ENCODE peak calls at places on chromosomes 5 and 9, in six cellular contexts. X, Q, M, G, P and L are unnamed samples.

GRCh38 chr9:22103650-22104575 is 94.8 kb upstream of the CDKN2B start:
- DNase-seq in X (no peak), Q (no peak), M (no peak), G (no peak), P (peak), L (no peak)

GRCh38 chr5:120254385-120254784 is 209.7 kb upstream of the PRR16 start:
- DNase-seq in X (no peak), Q (no peak), M (no peak), G (no peak), P (peak), L (no peak)

GRCh38 chr9:72978724-72979123 is 25.9 kb upstream of the ALDH1A1 start:
- DNase-seq in X (no peak), Q (no peak), M (no peak), G (no peak), P (peak), L (no peak)

GRCh38 chr9:130473521-130473920 is 28.8 kb downstream of the ASS1 start:
- DNase-seq in X (no peak), Q (no peak), M (no peak), G (no peak), P (no peak), L (no peak)

GRCh38 chr9:4986291-4986690 is 1.2 kb downstream of the JAK2 start:
- DNase-seq in X (no peak), Q (no peak), M (no peak), G (no peak), P (no peak), L (no peak)

GRCh38 chr5:173825215-173825865 is 62.8 kb upstream of the CPEB4 start:
- DNase-seq in X (no peak), Q (no peak), M (no peak), G (no peak), P (no peak), L (no peak)

GRCh38 chr5:155883966-155884555 is 442.9 kb upstream of the SGCD start:
- DNase-seq in X (no peak), Q (no peak), M (no peak), G (no peak), P (peak), L (peak)

GRCh38 chr5:92145852-92146251 is 762.7 kb upstream of the ARRDC3 start:
- DNase-seq in X (no peak), Q (no peak), M (no peak), G (no peak), P (no peak), L (no peak)

GRCh38 chr5:149810856-149811255 is 80.7 kb downstream of the PPARGC1B start:
- DNase-seq in X (no peak), Q (no peak), M (no peak), G (no peak), P (no peak), L (no peak)

GRCh38 chr5:31470608-31471007 is 61.3 kb downstream of the DROSHA start:
- DNase-seq in X (peak), Q (no peak), M (no peak), G (no peak), P (no peak), L (no peak)

GRCh38 chr9:136316271-136316751 is 11.0 kb upstream of the GPSM1 start:
- DNase-seq in X (no peak), Q (no peak), M (no peak), G (no peak), P (no peak), L (no peak)

GRCh38 chr9:73153793-73154227 is 2.1 kb downstream of the ANXA1 start:
- DNase-seq in X (no peak), Q (no peak), M (no peak), G (no peak), P (peak), L (no peak)

GRCh38 chr5:67030289-67031069 is 166.1 kb downstream of the CD180 start:
- DNase-seq in X (no peak), Q (no peak), M (no peak), G (no peak), P (no peak), L (no peak)

GRCh38 chr5:14929293-14930065 is 57.9 kb upstream of the ANKH start:
- DNase-seq in X (no peak), Q (no peak), M (no peak), G (no peak), P (no peak), L (no peak)

GRCh38 chr5:40736103-40736875 is 19.5 kb downstream of the TTC33 start:
- DNase-seq in X (no peak), Q (peak), M (no peak), G (peak), P (peak), L (no peak)

GRCh38 chr5:35815089-35815936 is 41.4 kb upstream of the IL7R start:
- DNase-seq in X (no peak), Q (no peak), M (no peak), G (peak), P (peak), L (peak)

GRCh38 chr5:9498541-9499497 is 47.1 kb downstream of the SEMA5A start:
- DNase-seq in X (no peak), Q (no peak), M (no peak), G (peak), P (peak), L (no peak)

GRCh38 chr5:126300293-126300692 is 122.9 kb upstream of the GRAMD2B start:
- DNase-seq in X (no peak), Q (no peak), M (no peak), G (no peak), P (no peak), L (no peak)

GRCh38 chr5:83665631-83666030 is 55.0 kb downstream of the HAPLN1 start:
- DNase-seq in X (no peak), Q (no peak), M (no peak), G (no peak), P (peak), L (no peak)

GRCh38 chr5:151924564-151925395 is at the start of gene GLRA1:
- DNase-seq in X (peak), Q (peak), M (peak), G (peak), P (peak), L (peak)

GRCh38 chr5:79742549-79743136 is 53.0 kb downstream of the CMYA5 start:
- DNase-seq in X (no peak), Q (no peak), M (no peak), G (no peak), P (no peak), L (no peak)

DNA sequence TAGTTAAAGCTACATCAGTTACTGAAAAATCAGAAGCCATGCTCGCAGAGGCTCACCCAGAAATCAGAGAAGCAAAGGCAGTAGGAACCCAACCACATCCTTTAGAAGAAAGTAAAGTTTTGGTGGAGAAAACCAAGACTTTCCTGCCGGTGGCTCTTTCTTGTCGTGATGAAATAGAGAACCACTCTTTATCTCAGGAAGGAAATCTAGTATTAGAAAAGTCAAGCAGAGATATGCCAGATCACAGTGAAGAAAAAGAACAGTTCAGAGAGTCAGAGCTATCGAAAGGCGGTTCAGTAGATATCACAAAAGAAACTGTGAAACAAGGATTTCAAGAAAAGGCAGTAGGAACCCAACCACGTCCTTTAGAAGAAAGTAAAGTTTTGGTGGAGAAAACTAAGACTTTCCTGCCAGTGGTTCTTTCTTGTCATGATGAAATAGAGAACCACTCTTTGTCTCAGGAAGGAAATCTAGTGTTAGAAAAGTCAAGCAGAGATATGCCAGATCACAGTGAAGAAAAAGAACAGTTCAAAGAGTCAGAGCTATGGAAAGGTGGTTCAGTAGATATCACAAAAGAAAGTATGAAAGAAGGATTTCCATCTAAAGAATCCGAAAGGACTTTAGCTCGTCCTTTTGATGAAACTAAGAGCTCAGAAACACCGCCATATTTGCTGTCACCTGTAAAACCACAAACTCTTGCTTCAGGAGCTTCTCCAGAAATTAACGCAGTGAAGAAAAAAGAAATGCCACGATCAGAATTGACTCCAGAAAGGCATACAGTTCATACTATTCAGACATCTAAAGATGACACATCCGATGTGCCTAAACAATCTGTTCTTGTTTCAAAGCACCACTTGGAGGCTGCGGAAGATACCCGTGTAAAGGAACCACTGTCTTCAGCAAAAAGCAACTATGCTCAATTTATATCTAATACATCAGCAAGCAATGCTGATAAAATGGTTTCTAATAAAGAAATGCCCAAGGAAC is 47.2 kb downstream of the CMYA5 start:
- DNase-seq in X (no peak), Q (no peak), M (no peak), G (no peak), P (no peak), L (no peak)
- TF ChIP-seq CTCF in X (no peak), Q (no peak), M (no peak), G (no peak), P (no peak), L (no peak)

DNA sequence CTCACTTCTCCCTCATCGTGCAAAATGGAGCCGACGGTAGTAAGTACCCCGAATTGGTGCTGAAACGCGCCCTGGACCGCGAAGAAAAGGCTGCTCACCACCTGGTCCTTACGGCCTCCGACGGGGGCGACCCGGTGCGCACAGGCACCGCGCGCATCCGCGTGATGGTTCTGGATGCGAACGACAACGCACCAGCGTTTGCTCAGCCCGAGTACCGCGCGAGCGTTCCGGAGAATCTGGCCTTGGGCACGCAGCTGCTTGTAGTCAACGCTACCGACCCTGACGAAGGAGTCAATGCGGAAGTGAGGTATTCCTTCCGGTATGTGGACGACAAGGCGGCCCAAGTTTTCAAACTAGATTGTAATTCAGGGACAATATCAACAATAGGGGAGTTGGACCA is 979 bp downstream of the PCDHGA12 start:
- DNase-seq in X (no peak), Q (peak), M (no peak), G (no peak), P (peak), L (no peak)
- TF ChIP-seq CTCF in X (no peak), Q (no peak), M (no peak), G (no peak), P (no peak), L (no peak)

DNA sequence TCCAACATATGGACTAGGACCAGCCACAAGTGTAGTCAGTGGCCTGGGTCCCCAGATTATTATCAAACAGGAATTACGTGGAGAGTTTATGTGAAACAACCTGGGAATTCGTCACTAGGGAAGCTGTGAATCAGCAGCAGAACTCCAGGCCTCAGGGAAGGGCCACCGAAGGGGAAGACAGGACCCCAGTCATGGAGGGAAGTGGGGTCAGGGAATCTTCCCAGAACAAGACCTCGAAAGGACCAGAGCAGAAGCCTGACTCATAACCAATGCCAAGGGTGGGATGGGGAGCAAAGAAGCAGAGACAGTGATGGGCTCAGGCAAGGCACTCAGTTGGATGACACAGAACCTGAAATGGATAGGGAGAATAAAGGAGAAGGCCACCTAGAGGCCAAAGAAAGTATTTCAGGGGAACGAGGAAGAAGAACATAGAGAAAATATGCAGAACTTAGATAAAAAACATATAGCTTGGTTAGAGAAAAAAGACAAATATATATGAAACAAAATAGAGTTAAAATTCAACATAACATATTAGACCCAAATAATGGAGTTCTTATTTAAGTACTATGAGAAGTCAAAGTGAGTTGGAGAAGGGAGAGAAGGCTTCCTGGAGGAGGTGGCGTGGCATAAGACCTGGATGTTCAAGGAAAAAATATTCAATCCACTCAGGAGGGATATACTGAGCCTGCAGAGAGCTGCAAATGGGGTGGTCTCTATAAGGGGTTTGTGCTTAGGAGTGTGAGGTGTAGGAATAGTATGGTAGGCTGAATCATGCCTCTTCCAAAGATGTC is 66.7 kb upstream of the CAST start:
- DNase-seq in X (no peak), Q (peak), M (no peak), G (no peak), P (peak), L (no peak)
- TF ChIP-seq CTCF in X (no peak), Q (peak), M (peak), G (peak), P (peak), L (peak)

GRCh38 chr9:127201071-127201541 is 63.5 kb upstream of the GARNL3 start:
- DNase-seq in X (no peak), Q (no peak), M (no peak), G (no peak), P (no peak), L (no peak)

GRCh38 chr9:127201731-127202130 is 62.8 kb upstream of the GARNL3 start:
- DNase-seq in X (no peak), Q (no peak), M (no peak), G (no peak), P (no peak), L (no peak)

GRCh38 chr9:127203501-127204327 is 60.9 kb upstream of the GARNL3 start:
- DNase-seq in X (no peak), Q (no peak), M (no peak), G (no peak), P (no peak), L (no peak)

GRCh38 chr9:127200106-127200862 is 64.3 kb upstream of the GARNL3 start:
- DNase-seq in X (no peak), Q (no peak), M (no peak), G (no peak), P (no peak), L (no peak)

DNA sequence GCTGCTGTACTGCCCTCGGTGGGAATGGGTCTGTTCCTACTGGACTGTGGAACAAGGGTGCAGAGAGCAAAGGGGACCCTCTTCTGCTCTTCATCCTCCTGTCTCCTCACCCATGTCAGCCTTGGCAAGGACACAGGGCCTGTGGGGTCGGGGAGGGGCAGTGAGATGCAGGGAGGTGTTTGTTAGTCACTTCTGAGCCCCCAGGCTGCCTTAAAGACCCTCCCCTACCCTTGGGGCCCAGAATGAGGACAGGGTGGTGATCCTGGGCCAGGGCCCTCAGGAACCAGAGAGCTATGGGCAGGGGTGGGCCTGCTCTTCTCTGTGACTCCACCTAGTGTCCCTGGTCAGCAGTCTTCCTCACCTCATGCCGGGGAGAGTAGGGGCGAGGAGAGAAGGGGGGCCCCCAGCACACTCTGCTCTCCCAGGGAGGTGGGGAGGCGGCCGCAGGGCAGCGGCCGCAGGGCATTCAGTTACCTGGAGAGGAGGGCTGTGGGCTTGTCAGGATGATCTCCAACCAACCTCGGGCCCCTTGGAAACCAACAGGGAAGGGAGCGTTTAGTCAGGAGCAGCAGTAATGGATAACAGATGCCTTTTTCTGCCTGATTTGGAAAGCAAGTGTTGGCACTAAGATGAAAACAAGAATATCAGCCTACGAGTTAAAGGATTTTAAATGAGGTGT is 62.0 kb upstream of the GARNL3 start:
- DNase-seq in X (no peak), Q (no peak), M (no peak), G (no peak), P (no peak), L (no peak)
- TF ChIP-seq CTCF in X (no peak), Q (no peak), M (no peak), G (no peak), P (no peak), L (no peak)

GRCh38 chr5:91144491-91145232 is 238.5 kb downstream of the ARRDC3 start:
- DNase-seq in X (no peak), Q (no peak), M (no peak), G (no peak), P (no peak), L (no peak)

GRCh38 chr5:91140657-91141056 is 242.5 kb downstream of the ARRDC3 start:
- DNase-seq in X (no peak), Q (no peak), M (no peak), G (no peak), P (no peak), L (no peak)

GRCh38 chr5:91141642-91142041 is 241.5 kb downstream of the ARRDC3 start:
- DNase-seq in X (no peak), Q (no peak), M (no peak), G (no peak), P (no peak), L (no peak)

GRCh38 chr5:91143840-91144239 is 239.3 kb downstream of the ARRDC3 start:
- DNase-seq in X (no peak), Q (no peak), M (no peak), G (no peak), P (no peak), L (no peak)

GRCh38 chr5:91142819-91143218 is 240.3 kb downstream of the ARRDC3 start:
- DNase-seq in X (no peak), Q (no peak), M (no peak), G (no peak), P (no peak), L (no peak)
- TF ChIP-seq CTCF in X (no peak), Q (no peak), M (no peak), G (no peak), P (no peak), L (no peak)

GRCh38 chr5:145887217-145887616 is 14.4 kb upstream of the GRXCR2 start:
- DNase-seq in X (no peak), Q (no peak), M (no peak), G (no peak), P (peak), L (no peak)

GRCh38 chr5:145889611-145890010 is 16.8 kb upstream of the GRXCR2 start:
- DNase-seq in X (no peak), Q (no peak), M (no peak), G (no peak), P (no peak), L (no peak)

GRCh38 chr5:145887976-145888574 is 15.3 kb upstream of the GRXCR2 start:
- DNase-seq in X (no peak), Q (peak), M (no peak), G (peak), P (peak), L (peak)
- TF ChIP-seq CTCF in X (peak), Q (peak), M (peak), G (no peak), P (peak), L (peak)

DNA sequence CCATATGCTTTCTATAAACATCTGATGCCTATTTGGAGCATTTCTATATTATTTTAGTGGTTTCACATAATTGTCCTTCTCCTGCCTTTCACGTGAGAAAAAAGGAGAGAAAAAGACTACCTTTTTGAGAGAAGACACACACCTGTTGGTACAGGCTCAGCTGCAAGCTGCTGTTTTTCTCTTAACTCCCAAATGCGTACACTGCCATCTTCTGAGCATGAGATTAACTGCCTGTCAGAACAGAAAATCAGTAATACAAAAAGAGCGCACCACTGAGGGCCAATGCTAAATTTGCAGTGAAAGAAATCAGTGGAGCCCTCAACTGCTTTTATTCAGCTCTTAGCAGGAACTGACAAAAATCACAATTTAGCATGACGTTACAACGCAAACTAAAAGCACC is 54.9 kb downstream of the WDR41 start:
- DNase-seq in X (no peak), Q (no peak), M (no peak), G (no peak), P (no peak), L (no peak)
- TF ChIP-seq CTCF in X (no peak), Q (no peak), M (peak), G (no peak), P (no peak), L (no peak)

DNA sequence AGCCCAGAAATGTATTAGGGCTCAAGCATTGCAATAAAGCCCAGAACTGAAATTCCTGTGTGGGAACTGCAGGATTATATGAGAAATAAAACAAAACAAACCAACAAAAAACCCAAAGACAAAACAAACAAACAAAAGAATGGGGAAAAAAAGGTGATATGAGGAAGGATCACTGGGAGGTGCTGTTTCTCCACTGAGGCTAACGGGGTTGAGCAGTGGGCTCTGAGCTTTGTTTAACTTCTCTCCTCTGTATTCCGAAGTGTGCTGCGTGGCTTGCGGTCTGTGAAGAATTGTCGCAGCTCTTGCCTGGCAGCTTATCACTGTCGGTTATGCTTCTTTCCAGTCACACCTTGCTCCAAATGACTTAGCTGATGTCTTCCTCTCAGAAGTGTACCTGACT is 106.3 kb downstream of the TENT4A start:
- DNase-seq in X (no peak), Q (no peak), M (no peak), G (no peak), P (no peak), L (peak)
- TF ChIP-seq CTCF in X (no peak), Q (no peak), M (peak), G (no peak), P (no peak), L (peak)